ENCODE peak calls at places on chromosome 10, in four cellular contexts. Z, X, D and N are unnamed samples.

GRCh38 chr10:102644646-102645387 is 538 bp downstream of the TRIM8 start:
- DNase-seq in Z (peak), X (peak), D (peak), N (no peak)

GRCh38 chr10:29957887-29958330 is 101.5 kb downstream of the JCAD start:
- DNase-seq in Z (no peak), X (no peak), D (no peak), N (no peak)

GRCh38 chr10:99698504-99699080 is 33.3 kb downstream of the COX15 start:
- DNase-seq in Z (no peak), X (no peak), D (no peak), N (no peak)

GRCh38 chr10:71707240-71707789 is 12.3 kb downstream of the C10orf105 start:
- DNase-seq in Z (no peak), X (no peak), D (no peak), N (no peak)

GRCh38 chr10:116410351-116410750 is 17.3 kb upstream of the PNLIPRP3 start:
- DNase-seq in Z (no peak), X (no peak), D (no peak), N (no peak)

GRCh38 chr10:90461437-90462155 is 396.2 kb downstream of the HTR7 start:
- DNase-seq in Z (no peak), X (no peak), D (no peak), N (no peak)

GRCh38 chr10:70528726-70529362 is 50.3 kb downstream of the PALD1 start:
- DNase-seq in Z (peak), X (no peak), D (peak), N (no peak)

GRCh38 chr10:12769326-12770044 is 232.0 kb downstream of the CCDC3 start:
- DNase-seq in Z (no peak), X (no peak), D (no peak), N (no peak)

GRCh38 chr10:130802301-130802700 is 509.2 kb downstream of the TCERG1L start:
- DNase-seq in Z (no peak), X (no peak), D (no peak), N (no peak)

GRCh38 chr10:93357680-93358079 is 124.5 kb downstream of the MYOF start:
- DNase-seq in Z (no peak), X (no peak), D (peak), N (no peak)

GRCh38 chr10:7189909-7190308 is 220.9 kb downstream of the SFMBT2 start:
- DNase-seq in Z (no peak), X (no peak), D (no peak), N (no peak)

GRCh38 chr10:117442521-117442920 is 67.3 kb upstream of the PDZD8 start:
- DNase-seq in Z (no peak), X (no peak), D (no peak), N (no peak)

GRCh38 chr10:112490543-112490942 is 43.5 kb downstream of the VTI1A start:
- DNase-seq in Z (peak), X (no peak), D (peak), N (no peak)

GRCh38 chr10:116985611-116986010 is 19.4 kb downstream of the SHTN1 start:
- DNase-seq in Z (no peak), X (no peak), D (no peak), N (no peak)

GRCh38 chr10:129411146-129411705 is 55.8 kb upstream of the MGMT start:
- DNase-seq in Z (no peak), X (no peak), D (no peak), N (no peak)

GRCh38 chr10:3786295-3786981 is 1.4 kb upstream of the KLF6 start:
- DNase-seq in Z (peak), X (peak), D (no peak), N (no peak)

GRCh38 chr10:97928897-97929296 is 79.3 kb downstream of the GOLGA7B start:
- DNase-seq in Z (no peak), X (no peak), D (no peak), N (no peak)

GRCh38 chr10:110076559-110077318 is 69.0 kb downstream of the ADD3 start:
- DNase-seq in Z (peak), X (no peak), D (no peak), N (no peak)

GRCh38 chr10:86693721-86694369 is 25.5 kb downstream of the LDB3 start:
- DNase-seq in Z (no peak), X (peak), D (peak), N (peak)

GRCh38 chr10:33146189-33146524 is 188.1 kb upstream of the ITGB1 start:
- DNase-seq in Z (no peak), X (no peak), D (no peak), N (no peak)

GRCh38 chr10:64148597-64148996 is 627.4 kb downstream of the REEP3 start:
- DNase-seq in Z (no peak), X (no peak), D (no peak), N (no peak)

GRCh38 chr10:112375721-112376577 is 2.0 kb downstream of the ACSL5 start:
- DNase-seq in Z (no peak), X (no peak), D (no peak), N (no peak)

GRCh38 chr10:34628174-34628802 is 186.8 kb downstream of the PARD3 start:
- DNase-seq in Z (no peak), X (no peak), D (peak), N (no peak)

GRCh38 chr10:78398385-78398784 is 364.7 kb downstream of the RPS24 start:
- DNase-seq in Z (no peak), X (no peak), D (no peak), N (no peak)

GRCh38 chr10:89032141-89032814 is 41.7 kb downstream of the FAS start:
- DNase-seq in Z (peak), X (no peak), D (no peak), N (peak)

DNA sequence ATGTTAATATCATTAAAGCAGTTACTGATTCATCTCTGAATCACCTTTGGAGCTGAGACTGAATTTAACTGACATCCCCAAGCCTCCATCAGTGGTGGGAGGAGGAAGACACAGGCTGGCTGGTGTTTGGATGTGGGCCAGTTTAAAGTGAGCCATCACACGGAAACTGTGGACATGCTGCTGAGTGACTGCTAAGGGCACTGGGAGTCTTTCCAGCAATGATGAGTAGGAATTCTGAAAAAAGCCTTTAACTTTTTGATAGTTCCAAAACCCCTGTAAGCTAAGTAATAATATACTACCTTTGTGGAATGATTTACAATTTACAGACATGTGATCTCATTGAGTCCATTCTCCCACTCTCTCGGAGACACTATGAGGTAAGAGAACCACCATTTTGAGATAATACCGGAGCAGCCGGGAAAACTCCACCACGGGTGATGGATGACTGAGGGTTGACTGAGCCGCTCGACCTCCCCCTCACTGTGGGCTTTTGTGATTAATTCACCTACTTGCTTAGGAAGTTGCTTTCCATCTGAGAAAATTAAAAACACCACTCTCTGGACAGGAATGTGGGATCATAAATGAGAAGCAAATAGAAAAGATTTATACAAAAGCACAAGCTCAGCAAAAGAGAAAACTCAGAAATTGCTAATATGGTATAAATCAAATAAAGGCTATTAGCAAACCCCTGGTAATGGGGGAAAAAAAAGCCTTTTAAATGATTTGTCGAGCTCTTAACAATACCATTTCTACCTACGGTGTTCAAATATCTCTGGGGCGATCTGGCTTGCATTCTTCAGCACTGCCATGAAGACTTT is 194.8 kb downstream of the FANK1 start:
- DNase-seq in Z (no peak), X (no peak), D (no peak), N (no peak)
- TF ChIP-seq YY1 in Z (no peak), X (no peak), D (peak), N (no peak)

GRCh38 chr10:18071591-18071990 is 68.6 kb upstream of the CACNB2 start:
- DNase-seq in Z (no peak), X (no peak), D (no peak), N (no peak)

GRCh38 chr10:18066947-18067346 is 73.3 kb upstream of the CACNB2 start:
- DNase-seq in Z (no peak), X (no peak), D (no peak), N (no peak)
- H3K9ac ChIP-seq in Z (no peak), X (no peak), D (no peak), N (no peak)

DNA sequence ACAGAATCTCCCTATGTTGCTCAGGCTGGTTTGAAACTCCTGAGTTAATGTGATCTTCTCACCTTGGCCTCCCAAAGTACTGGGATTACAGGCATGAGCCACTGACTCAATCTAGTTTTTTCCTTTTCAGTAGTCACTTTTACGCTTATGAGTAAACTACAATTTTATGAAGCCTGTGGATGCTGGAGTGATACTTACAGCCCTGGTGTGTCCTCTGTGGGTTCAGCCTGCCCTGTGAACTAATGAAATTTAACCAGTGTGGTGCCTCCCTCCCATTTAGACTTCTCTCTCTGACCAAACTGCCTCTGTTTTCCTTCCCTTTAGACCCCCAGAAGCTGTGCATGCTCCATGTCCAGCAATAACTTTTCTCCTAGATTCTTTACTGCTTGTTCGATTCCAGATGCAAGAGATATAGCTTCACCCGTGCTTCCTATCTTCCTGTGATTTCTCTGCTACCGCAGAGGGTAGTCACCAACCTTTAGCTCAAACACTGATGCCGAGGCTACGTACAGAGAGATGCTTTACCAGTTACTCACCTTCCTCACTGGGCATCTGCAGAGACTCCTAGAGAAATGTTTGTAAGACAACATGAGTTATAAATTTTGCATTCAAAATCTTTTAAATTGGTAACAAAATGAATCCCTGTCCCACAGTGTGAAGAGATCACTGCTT is 90.8 kb downstream of the KIAA1217 start:
- DNase-seq in Z (no peak), X (no peak), D (no peak), N (no peak)
- TF ChIP-seq YY1 in Z (no peak), X (no peak), D (no peak), N (no peak)

GRCh38 chr10:43229208-43230061 is 37.4 kb downstream of the RASGEF1A start:
- DNase-seq in Z (no peak), X (peak), D (peak), N (no peak)

GRCh38 chr10:43230101-43230908 is 36.6 kb downstream of the RASGEF1A start:
- DNase-seq in Z (no peak), X (peak), D (no peak), N (no peak)

GRCh38 chr10:43230909-43231522 is 35.8 kb downstream of the RASGEF1A start:
- DNase-seq in Z (no peak), X (peak), D (no peak), N (no peak)

GRCh38 chr10:43233601-43234430 is 33.0 kb downstream of the RASGEF1A start:
- DNase-seq in Z (no peak), X (no peak), D (no peak), N (no peak)

DNA sequence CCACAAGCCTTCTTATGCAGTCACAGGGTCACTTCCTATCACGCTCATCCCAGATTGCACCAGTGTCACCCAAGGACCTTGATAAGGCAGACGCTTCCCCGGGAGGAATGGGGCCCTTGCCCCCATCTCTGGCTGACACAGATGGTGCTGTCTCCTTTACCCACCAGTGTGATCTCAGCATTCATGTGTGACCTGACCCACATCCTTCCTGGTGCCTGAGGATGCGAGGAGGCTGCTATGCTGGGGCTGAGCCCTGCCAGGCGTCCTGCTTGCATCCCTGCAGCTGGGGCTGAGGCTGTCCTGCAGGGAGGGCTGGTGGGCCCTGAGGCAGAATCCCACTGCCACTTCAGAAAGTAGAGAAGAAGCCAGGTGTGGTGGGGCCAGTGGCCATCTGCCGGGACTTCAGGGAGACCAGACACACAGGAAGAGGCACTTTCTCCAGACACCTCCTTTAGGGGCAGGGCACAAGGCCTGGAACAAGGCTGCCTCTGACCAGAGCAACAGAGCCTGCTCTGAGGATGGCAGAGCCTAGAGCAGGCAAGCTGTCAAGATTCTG is 35.3 kb downstream of the RASGEF1A start:
- DNase-seq in Z (no peak), X (peak), D (no peak), N (no peak)
- H3K9ac ChIP-seq in Z (no peak), X (no peak), D (no peak), N (no peak)